ENCODE peak calls at places on chromosome 7, in ten cellular contexts. One of them, this sample, is unnamed.

GRCh38 chr7:102018876-102019275 is 201.4 kb downstream of the CUX1 start:
- DNase-seq in Right ventricle myocardium superior: no peak
- DNase-seq in EL: no peak
- DNase-seq in endothelial cell: no peak
- DNase-seq in globus pallidus: no peak
- DNase-seq in caudate nucleus: no peak
- DNase-seq in non-pigmented ciliary epithelial cell: no peak
- DNase-seq in EH: no peak
- DNase-seq in activated effector memory CD4-positive, alpha-beta T cell treated with Interleukin-2 at 50 U/mL for 16 hours: no peak
- DNase-seq in T-helper 1 cell: no peak
- DNase-seq in this sample: no peak

GRCh38 chr7:52269669-52270068 is 765.8 kb upstream of the POM121L12 start:
- DNase-seq in globus pallidus: no peak
- DNase-seq in non-pigmented ciliary epithelial cell: no peak
- DNase-seq in endothelial cell: no peak
- DNase-seq in EL: no peak
- DNase-seq in EH: no peak
- DNase-seq in Right ventricle myocardium superior: no peak
- DNase-seq in T-helper 1 cell: no peak
- DNase-seq in caudate nucleus: no peak
- DNase-seq in activated effector memory CD4-positive, alpha-beta T cell treated with Interleukin-2 at 50 U/mL for 16 hours: no peak
- DNase-seq in this sample: no peak

GRCh38 chr7:35468606-35469005 is 214.7 kb upstream of the TBX20 start:
- DNase-seq in EL: no peak
- DNase-seq in endothelial cell: no peak
- DNase-seq in EH: no peak
- DNase-seq in Right ventricle myocardium superior: no peak
- DNase-seq in globus pallidus: no peak
- DNase-seq in non-pigmented ciliary epithelial cell: no peak
- DNase-seq in caudate nucleus: no peak
- DNase-seq in activated effector memory CD4-positive, alpha-beta T cell treated with Interleukin-2 at 50 U/mL for 16 hours: no peak
- DNase-seq in T-helper 1 cell: no peak
- DNase-seq in this sample: no peak

GRCh38 chr7:76131872-76132271 is 69.8 kb upstream of the SRRM3 start:
- DNase-seq in Right ventricle myocardium superior: no peak
- DNase-seq in globus pallidus: no peak
- DNase-seq in endothelial cell: no peak
- DNase-seq in activated effector memory CD4-positive, alpha-beta T cell treated with Interleukin-2 at 50 U/mL for 16 hours: no peak
- DNase-seq in EH: no peak
- DNase-seq in T-helper 1 cell: no peak
- DNase-seq in EL: no peak
- DNase-seq in caudate nucleus: no peak
- DNase-seq in non-pigmented ciliary epithelial cell: no peak
- DNase-seq in this sample: no peak

GRCh38 chr7:156943091-156944041 is 6.1 kb upstream of the NOM1 start:
- DNase-seq in EL: no peak
- DNase-seq in Right ventricle myocardium superior: no peak
- DNase-seq in globus pallidus: no peak
- DNase-seq in endothelial cell: no peak
- DNase-seq in activated effector memory CD4-positive, alpha-beta T cell treated with Interleukin-2 at 50 U/mL for 16 hours: no peak
- DNase-seq in non-pigmented ciliary epithelial cell: no peak
- DNase-seq in T-helper 1 cell: no peak
- DNase-seq in caudate nucleus: no peak
- DNase-seq in EH: no peak
- DNase-seq in this sample: no peak

GRCh38 chr7:107742678-107743566 is 1.0 kb upstream of the CBLL1 start:
- DNase-seq in EL: no peak
- DNase-seq in globus pallidus: no peak
- DNase-seq in non-pigmented ciliary epithelial cell: no peak
- DNase-seq in activated effector memory CD4-positive, alpha-beta T cell treated with Interleukin-2 at 50 U/mL for 16 hours: no peak
- DNase-seq in T-helper 1 cell: no peak
- DNase-seq in endothelial cell: peak
- DNase-seq in EH: no peak
- DNase-seq in Right ventricle myocardium superior: peak
- DNase-seq in caudate nucleus: peak
- DNase-seq in this sample: no peak

GRCh38 chr7:27245798-27246691 is 3.4 kb downstream of the EVX1 start:
- DNase-seq in T-helper 1 cell: no peak
- DNase-seq in caudate nucleus: no peak
- DNase-seq in EH: no peak
- DNase-seq in activated effector memory CD4-positive, alpha-beta T cell treated with Interleukin-2 at 50 U/mL for 16 hours: no peak
- DNase-seq in endothelial cell: no peak
- DNase-seq in non-pigmented ciliary epithelial cell: no peak
- DNase-seq in EL: peak
- DNase-seq in Right ventricle myocardium superior: no peak
- DNase-seq in globus pallidus: no peak
- DNase-seq in this sample: no peak

GRCh38 chr7:7693881-7694280 is 24.5 kb downstream of the RPA3 start:
- DNase-seq in activated effector memory CD4-positive, alpha-beta T cell treated with Interleukin-2 at 50 U/mL for 16 hours: no peak
- DNase-seq in caudate nucleus: no peak
- DNase-seq in Right ventricle myocardium superior: no peak
- DNase-seq in EH: peak
- DNase-seq in T-helper 1 cell: no peak
- DNase-seq in endothelial cell: no peak
- DNase-seq in globus pallidus: no peak
- DNase-seq in non-pigmented ciliary epithelial cell: peak
- DNase-seq in EL: peak
- DNase-seq in this sample: peak

GRCh38 chr7:25860882-25861228 is 291.1 kb upstream of the NFE2L3 start:
- DNase-seq in Right ventricle myocardium superior: no peak
- DNase-seq in EL: no peak
- DNase-seq in caudate nucleus: no peak
- DNase-seq in globus pallidus: no peak
- DNase-seq in EH: no peak
- DNase-seq in endothelial cell: no peak
- DNase-seq in T-helper 1 cell: no peak
- DNase-seq in activated effector memory CD4-positive, alpha-beta T cell treated with Interleukin-2 at 50 U/mL for 16 hours: no peak
- DNase-seq in non-pigmented ciliary epithelial cell: no peak
- DNase-seq in this sample: no peak

GRCh38 chr7:20783716-20784310 is 2.9 kb downstream of the SP8 start:
- DNase-seq in globus pallidus: no peak
- DNase-seq in non-pigmented ciliary epithelial cell: no peak
- DNase-seq in EL: no peak
- DNase-seq in endothelial cell: peak
- DNase-seq in EH: peak
- DNase-seq in Right ventricle myocardium superior: no peak
- DNase-seq in activated effector memory CD4-positive, alpha-beta T cell treated with Interleukin-2 at 50 U/mL for 16 hours: no peak
- DNase-seq in caudate nucleus: no peak
- DNase-seq in T-helper 1 cell: no peak
- DNase-seq in this sample: peak

GRCh38 chr7:73838642-73839041 is 3.7 kb downstream of the METTL27 start:
- DNase-seq in non-pigmented ciliary epithelial cell: no peak
- DNase-seq in EL: no peak
- DNase-seq in globus pallidus: no peak
- DNase-seq in Right ventricle myocardium superior: no peak
- DNase-seq in T-helper 1 cell: no peak
- DNase-seq in activated effector memory CD4-positive, alpha-beta T cell treated with Interleukin-2 at 50 U/mL for 16 hours: no peak
- DNase-seq in EH: no peak
- DNase-seq in caudate nucleus: no peak
- DNase-seq in endothelial cell: no peak
- DNase-seq in this sample: no peak

GRCh38 chr7:4641091-4641666 is 40.9 kb upstream of the FOXK1 start:
- DNase-seq in non-pigmented ciliary epithelial cell: no peak
- DNase-seq in endothelial cell: no peak
- DNase-seq in globus pallidus: no peak
- DNase-seq in T-helper 1 cell: no peak
- DNase-seq in caudate nucleus: no peak
- DNase-seq in EL: no peak
- DNase-seq in EH: no peak
- DNase-seq in Right ventricle myocardium superior: no peak
- DNase-seq in activated effector memory CD4-positive, alpha-beta T cell treated with Interleukin-2 at 50 U/mL for 16 hours: no peak
- DNase-seq in this sample: no peak

GRCh38 chr7:52735656-52736055 is 299.8 kb upstream of the POM121L12 start:
- DNase-seq in Right ventricle myocardium superior: no peak
- DNase-seq in endothelial cell: no peak
- DNase-seq in activated effector memory CD4-positive, alpha-beta T cell treated with Interleukin-2 at 50 U/mL for 16 hours: no peak
- DNase-seq in globus pallidus: no peak
- DNase-seq in non-pigmented ciliary epithelial cell: no peak
- DNase-seq in T-helper 1 cell: no peak
- DNase-seq in EL: no peak
- DNase-seq in caudate nucleus: no peak
- DNase-seq in EH: no peak
- DNase-seq in this sample: no peak

GRCh38 chr7:134452419-134452827 is 6.5 kb downstream of the AKR1B1 start:
- DNase-seq in T-helper 1 cell: no peak
- DNase-seq in Right ventricle myocardium superior: no peak
- DNase-seq in activated effector memory CD4-positive, alpha-beta T cell treated with Interleukin-2 at 50 U/mL for 16 hours: no peak
- DNase-seq in caudate nucleus: no peak
- DNase-seq in EH: peak
- DNase-seq in EL: no peak
- DNase-seq in globus pallidus: no peak
- DNase-seq in endothelial cell: no peak
- DNase-seq in non-pigmented ciliary epithelial cell: no peak
- DNase-seq in this sample: no peak

GRCh38 chr7:74606101-74606908 is 51.2 kb upstream of the GTF2I start:
- DNase-seq in caudate nucleus: no peak
- DNase-seq in non-pigmented ciliary epithelial cell: no peak
- DNase-seq in EH: peak
- DNase-seq in endothelial cell: peak
- DNase-seq in activated effector memory CD4-positive, alpha-beta T cell treated with Interleukin-2 at 50 U/mL for 16 hours: peak
- DNase-seq in T-helper 1 cell: peak
- DNase-seq in EL: peak
- DNase-seq in Right ventricle myocardium superior: peak
- DNase-seq in globus pallidus: peak
- DNase-seq in this sample: no peak

GRCh38 chr7:96241834-96242233 is 80.1 kb downstream of the SLC25A13 start:
- DNase-seq in EL: no peak
- DNase-seq in EH: no peak
- DNase-seq in T-helper 1 cell: no peak
- DNase-seq in caudate nucleus: no peak
- DNase-seq in endothelial cell: no peak
- DNase-seq in non-pigmented ciliary epithelial cell: no peak
- DNase-seq in activated effector memory CD4-positive, alpha-beta T cell treated with Interleukin-2 at 50 U/mL for 16 hours: no peak
- DNase-seq in Right ventricle myocardium superior: no peak
- DNase-seq in globus pallidus: no peak
- DNase-seq in this sample: peak

GRCh38 chr7:11831727-11832495 is at the start of gene THSD7A:
- DNase-seq in endothelial cell: peak
- DNase-seq in globus pallidus: peak
- DNase-seq in non-pigmented ciliary epithelial cell: no peak
- DNase-seq in activated effector memory CD4-positive, alpha-beta T cell treated with Interleukin-2 at 50 U/mL for 16 hours: no peak
- DNase-seq in EH: peak
- DNase-seq in caudate nucleus: peak
- DNase-seq in EL: peak
- DNase-seq in Right ventricle myocardium superior: peak
- DNase-seq in T-helper 1 cell: no peak
- DNase-seq in this sample: peak

GRCh38 chr7:48839108-48839507 is 85.2 kb upstream of the CDC14C start:
- DNase-seq in globus pallidus: no peak
- DNase-seq in EL: no peak
- DNase-seq in T-helper 1 cell: no peak
- DNase-seq in endothelial cell: no peak
- DNase-seq in non-pigmented ciliary epithelial cell: no peak
- DNase-seq in EH: no peak
- DNase-seq in caudate nucleus: no peak
- DNase-seq in Right ventricle myocardium superior: no peak
- DNase-seq in activated effector memory CD4-positive, alpha-beta T cell treated with Interleukin-2 at 50 U/mL for 16 hours: no peak
- DNase-seq in this sample: no peak

GRCh38 chr7:24134535-24134934 is 149.5 kb upstream of the NPY start:
- DNase-seq in EL: no peak
- DNase-seq in caudate nucleus: no peak
- DNase-seq in T-helper 1 cell: no peak
- DNase-seq in endothelial cell: no peak
- DNase-seq in Right ventricle myocardium superior: no peak
- DNase-seq in non-pigmented ciliary epithelial cell: no peak
- DNase-seq in EH: no peak
- DNase-seq in activated effector memory CD4-positive, alpha-beta T cell treated with Interleukin-2 at 50 U/mL for 16 hours: no peak
- DNase-seq in globus pallidus: no peak
- DNase-seq in this sample: no peak

GRCh38 chr7:95999481-95999880 is 227.1 kb downstream of the DYNC1I1 start:
- DNase-seq in non-pigmented ciliary epithelial cell: no peak
- DNase-seq in caudate nucleus: no peak
- DNase-seq in T-helper 1 cell: no peak
- DNase-seq in globus pallidus: no peak
- DNase-seq in Right ventricle myocardium superior: no peak
- DNase-seq in EH: no peak
- DNase-seq in EL: no peak
- DNase-seq in endothelial cell: no peak
- DNase-seq in activated effector memory CD4-positive, alpha-beta T cell treated with Interleukin-2 at 50 U/mL for 16 hours: no peak
- DNase-seq in this sample: no peak

GRCh38 chr7:11213246-11213645 is 239.6 kb downstream of the PHF14 start:
- DNase-seq in endothelial cell: no peak
- DNase-seq in activated effector memory CD4-positive, alpha-beta T cell treated with Interleukin-2 at 50 U/mL for 16 hours: no peak
- DNase-seq in non-pigmented ciliary epithelial cell: no peak
- DNase-seq in caudate nucleus: no peak
- DNase-seq in T-helper 1 cell: no peak
- DNase-seq in EH: no peak
- DNase-seq in EL: no peak
- DNase-seq in globus pallidus: no peak
- DNase-seq in Right ventricle myocardium superior: no peak
- DNase-seq in this sample: no peak

GRCh38 chr7:39465055-39465929 is 100.9 kb upstream of the YAE1 start:
- DNase-seq in non-pigmented ciliary epithelial cell: peak
- DNase-seq in caudate nucleus: no peak
- DNase-seq in endothelial cell: peak
- DNase-seq in EL: peak
- DNase-seq in activated effector memory CD4-positive, alpha-beta T cell treated with Interleukin-2 at 50 U/mL for 16 hours: no peak
- DNase-seq in T-helper 1 cell: peak
- DNase-seq in globus pallidus: peak
- DNase-seq in EH: peak
- DNase-seq in Right ventricle myocardium superior: no peak
- DNase-seq in this sample: peak

GRCh38 chr7:150876817-150877526 is 24.7 kb downstream of the AOC1 start:
- DNase-seq in non-pigmented ciliary epithelial cell: peak
- DNase-seq in caudate nucleus: no peak
- DNase-seq in EH: peak
- DNase-seq in Right ventricle myocardium superior: peak
- DNase-seq in T-helper 1 cell: peak
- DNase-seq in EL: peak
- DNase-seq in globus pallidus: peak
- DNase-seq in endothelial cell: peak
- DNase-seq in activated effector memory CD4-positive, alpha-beta T cell treated with Interleukin-2 at 50 U/mL for 16 hours: peak
- DNase-seq in this sample: peak

GRCh38 chr7:2815523-2816240 is 28.4 kb downstream of the GNA12 start:
- DNase-seq in globus pallidus: no peak
- DNase-seq in EH: no peak
- DNase-seq in endothelial cell: no peak
- DNase-seq in EL: no peak
- DNase-seq in activated effector memory CD4-positive, alpha-beta T cell treated with Interleukin-2 at 50 U/mL for 16 hours: no peak
- DNase-seq in caudate nucleus: no peak
- DNase-seq in T-helper 1 cell: no peak
- DNase-seq in Right ventricle myocardium superior: no peak
- DNase-seq in non-pigmented ciliary epithelial cell: no peak
- DNase-seq in this sample: no peak

GRCh38 chr7:116588641-116589594 is 64.1 kb downstream of the CAV1 start:
- DNase-seq in EL: peak
- DNase-seq in endothelial cell: no peak
- DNase-seq in T-helper 1 cell: no peak
- DNase-seq in EH: peak
- DNase-seq in Right ventricle myocardium superior: no peak
- DNase-seq in caudate nucleus: no peak
- DNase-seq in non-pigmented ciliary epithelial cell: no peak
- DNase-seq in globus pallidus: peak
- DNase-seq in activated effector memory CD4-positive, alpha-beta T cell treated with Interleukin-2 at 50 U/mL for 16 hours: no peak
- DNase-seq in this sample: peak

GRCh38 chr7:128266891-128267839 is 26.1 kb downstream of the LEP start:
- DNase-seq in globus pallidus: peak
- DNase-seq in caudate nucleus: no peak
- DNase-seq in EH: peak
- DNase-seq in endothelial cell: peak
- DNase-seq in Right ventricle myocardium superior: peak
- DNase-seq in non-pigmented ciliary epithelial cell: no peak
- DNase-seq in T-helper 1 cell: no peak
- DNase-seq in EL: peak
- DNase-seq in activated effector memory CD4-positive, alpha-beta T cell treated with Interleukin-2 at 50 U/mL for 16 hours: no peak
- DNase-seq in this sample: peak

GRCh38 chr7:85025312-85025756 is 161.5 kb downstream of the SEMA3D start:
- DNase-seq in globus pallidus: no peak
- DNase-seq in endothelial cell: no peak
- DNase-seq in EH: no peak
- DNase-seq in Right ventricle myocardium superior: peak
- DNase-seq in activated effector memory CD4-positive, alpha-beta T cell treated with Interleukin-2 at 50 U/mL for 16 hours: no peak
- DNase-seq in non-pigmented ciliary epithelial cell: no peak
- DNase-seq in T-helper 1 cell: no peak
- DNase-seq in EL: no peak
- DNase-seq in caudate nucleus: no peak
- DNase-seq in this sample: no peak

GRCh38 chr7:30028749-30029635 is 780 bp downstream of the PLEKHA8 start:
- DNase-seq in EL: peak
- DNase-seq in T-helper 1 cell: peak
- DNase-seq in EH: peak
- DNase-seq in globus pallidus: peak
- DNase-seq in non-pigmented ciliary epithelial cell: no peak
- DNase-seq in activated effector memory CD4-positive, alpha-beta T cell treated with Interleukin-2 at 50 U/mL for 16 hours: peak
- DNase-seq in caudate nucleus: peak
- DNase-seq in Right ventricle myocardium superior: peak
- DNase-seq in endothelial cell: no peak
- DNase-seq in this sample: peak